ENCODE peak calls at places on chromosomes 3 and 15, in six cellular contexts. One of them, this sample, is unnamed.

GRCh38 chr15:47757331-47757730 is 40.0 kb downstream of the SEMA6D start:
- DNase-seq in foreskin fibroblast: no peak
- DNase-seq in astrocyte of the cerebellum: no peak
- DNase-seq in kidney epithelial cell: no peak
- DNase-seq in endothelial cell: no peak
- DNase-seq in sigmoid colon: no peak
- DNase-seq in this sample: no peak

GRCh38 chr3:46466273-46466672 is 1.6 kb upstream of the LTF start:
- DNase-seq in foreskin fibroblast: no peak
- DNase-seq in astrocyte of the cerebellum: no peak
- DNase-seq in kidney epithelial cell: no peak
- DNase-seq in endothelial cell: no peak
- DNase-seq in sigmoid colon: no peak
- DNase-seq in this sample: no peak

GRCh38 chr3:154334973-154335420 is 10.7 kb upstream of the DHX36 start:
- DNase-seq in foreskin fibroblast: peak; percentile 22
- DNase-seq in astrocyte of the cerebellum: peak; percentile 38
- DNase-seq in kidney epithelial cell: no peak
- DNase-seq in endothelial cell: no peak
- DNase-seq in sigmoid colon: no peak
- DNase-seq in this sample: no peak

GRCh38 chr15:101039461-101039860 is 120.3 kb downstream of the LRRK1 start:
- DNase-seq in foreskin fibroblast: no peak
- DNase-seq in astrocyte of the cerebellum: no peak
- DNase-seq in kidney epithelial cell: no peak
- DNase-seq in endothelial cell: no peak
- DNase-seq in sigmoid colon: no peak
- DNase-seq in this sample: no peak

GRCh38 chr15:89226359-89227221 is 5.2 kb upstream of the RLBP1 start:
- DNase-seq in foreskin fibroblast: no peak
- DNase-seq in astrocyte of the cerebellum: no peak
- DNase-seq in kidney epithelial cell: no peak
- DNase-seq in endothelial cell: no peak
- DNase-seq in sigmoid colon: no peak
- DNase-seq in this sample: no peak

GRCh38 chr3:11539218-11539617 is 104.5 kb downstream of the VGLL4 start:
- DNase-seq in foreskin fibroblast: no peak
- DNase-seq in astrocyte of the cerebellum: no peak
- DNase-seq in kidney epithelial cell: no peak
- DNase-seq in endothelial cell: no peak
- DNase-seq in sigmoid colon: no peak
- DNase-seq in this sample: no peak

GRCh38 chr15:100053476-100054121 is 288.2 kb downstream of the ADAMTS17 start:
- DNase-seq in foreskin fibroblast: no peak
- DNase-seq in astrocyte of the cerebellum: no peak
- DNase-seq in kidney epithelial cell: no peak
- DNase-seq in endothelial cell: no peak
- DNase-seq in sigmoid colon: no peak
- DNase-seq in this sample: no peak

GRCh38 chr3:177451277-177451880 is 254.1 kb upstream of the TBL1XR1 start:
- DNase-seq in foreskin fibroblast: no peak
- DNase-seq in astrocyte of the cerebellum: no peak
- DNase-seq in kidney epithelial cell: no peak
- DNase-seq in endothelial cell: no peak
- DNase-seq in sigmoid colon: no peak
- DNase-seq in this sample: no peak

GRCh38 chr3:195774917-195775316 is 36.8 kb downstream of the MUC4 start:
- DNase-seq in foreskin fibroblast: peak; percentile 16
- DNase-seq in astrocyte of the cerebellum: no peak
- DNase-seq in kidney epithelial cell: no peak
- DNase-seq in endothelial cell: peak; percentile 70
- DNase-seq in sigmoid colon: peak; percentile 76
- DNase-seq in this sample: no peak

GRCh38 chr3:28840976-28841376 is 439.9 kb upstream of the RBMS3 start:
- DNase-seq in foreskin fibroblast: no peak
- DNase-seq in astrocyte of the cerebellum: no peak
- DNase-seq in kidney epithelial cell: peak; percentile 52
- DNase-seq in endothelial cell: no peak
- DNase-seq in sigmoid colon: no peak
- DNase-seq in this sample: no peak

GRCh38 chr3:38969321-38970235 is 82.2 kb downstream of the SCN11A start:
- DNase-seq in foreskin fibroblast: no peak
- DNase-seq in astrocyte of the cerebellum: no peak
- DNase-seq in kidney epithelial cell: no peak
- DNase-seq in endothelial cell: no peak
- DNase-seq in sigmoid colon: no peak
- DNase-seq in this sample: no peak

GRCh38 chr15:83284563-83285283 is at the start of gene BNC1:
- DNase-seq in foreskin fibroblast: no peak
- DNase-seq in astrocyte of the cerebellum: no peak
- DNase-seq in kidney epithelial cell: no peak
- DNase-seq in endothelial cell: peak; percentile 37
- DNase-seq in sigmoid colon: no peak
- DNase-seq in this sample: no peak

GRCh38 chr3:126782554-126782953 is 78.5 kb downstream of the CHCHD6 start:
- DNase-seq in foreskin fibroblast: peak; percentile 91
- DNase-seq in astrocyte of the cerebellum: peak; percentile 68
- DNase-seq in kidney epithelial cell: peak; percentile 92
- DNase-seq in endothelial cell: no peak
- DNase-seq in sigmoid colon: no peak
- DNase-seq in this sample: peak; percentile 72

GRCh38 chr3:183809209-183809608 is 16.2 kb downstream of the MAP6D1 start:
- DNase-seq in foreskin fibroblast: no peak
- DNase-seq in astrocyte of the cerebellum: no peak
- DNase-seq in kidney epithelial cell: no peak
- DNase-seq in endothelial cell: no peak
- DNase-seq in sigmoid colon: no peak
- DNase-seq in this sample: no peak

GRCh38 chr3:71998995-71999673 is 214.2 kb upstream of the PROK2 start:
- DNase-seq in foreskin fibroblast: peak; percentile 98
- DNase-seq in astrocyte of the cerebellum: peak; percentile 4
- DNase-seq in kidney epithelial cell: peak; percentile 18
- DNase-seq in endothelial cell: no peak
- DNase-seq in sigmoid colon: no peak
- DNase-seq in this sample: peak; percentile 14

GRCh38 chr3:194298331-194299227 is 52.5 kb downstream of the CPN2 start:
- DNase-seq in foreskin fibroblast: no peak
- DNase-seq in astrocyte of the cerebellum: no peak
- DNase-seq in kidney epithelial cell: no peak
- DNase-seq in endothelial cell: no peak
- DNase-seq in sigmoid colon: peak; percentile 65
- DNase-seq in this sample: no peak

GRCh38 chr15:42549052-42549491 is 434 bp downstream of the HAUS2 start:
- DNase-seq in foreskin fibroblast: peak; percentile 3
- DNase-seq in astrocyte of the cerebellum: no peak
- DNase-seq in kidney epithelial cell: no peak
- DNase-seq in endothelial cell: no peak
- DNase-seq in sigmoid colon: no peak
- DNase-seq in this sample: no peak

GRCh38 chr3:10423171-10423882 is 82.1 kb downstream of the ATP2B2 start:
- DNase-seq in foreskin fibroblast: no peak
- DNase-seq in astrocyte of the cerebellum: no peak
- DNase-seq in kidney epithelial cell: no peak
- DNase-seq in endothelial cell: no peak
- DNase-seq in sigmoid colon: no peak
- DNase-seq in this sample: no peak

GRCh38 chr15:93168913-93169312 is 79.9 kb upstream of the RGMA start:
- DNase-seq in foreskin fibroblast: no peak
- DNase-seq in astrocyte of the cerebellum: peak; percentile 52
- DNase-seq in kidney epithelial cell: no peak
- DNase-seq in endothelial cell: no peak
- DNase-seq in sigmoid colon: no peak
- DNase-seq in this sample: no peak

GRCh38 chr3:188294823-188295487 is 141.0 kb downstream of the LPP start:
- DNase-seq in foreskin fibroblast: peak; percentile 93
- DNase-seq in astrocyte of the cerebellum: peak; percentile 91
- DNase-seq in kidney epithelial cell: peak; percentile 96
- DNase-seq in endothelial cell: no peak
- DNase-seq in sigmoid colon: no peak
- DNase-seq in this sample: peak; percentile 82

GRCh38 chr3:94360982-94361381 is 298.1 kb downstream of the NSUN3 start:
- DNase-seq in foreskin fibroblast: no peak
- DNase-seq in astrocyte of the cerebellum: peak; percentile 37
- DNase-seq in kidney epithelial cell: no peak
- DNase-seq in endothelial cell: no peak
- DNase-seq in sigmoid colon: peak; percentile 87
- DNase-seq in this sample: no peak

GRCh38 chr3:101038393-101038792 is 45.2 kb upstream of the ABI3BP start:
- DNase-seq in foreskin fibroblast: no peak
- DNase-seq in astrocyte of the cerebellum: no peak
- DNase-seq in kidney epithelial cell: no peak
- DNase-seq in endothelial cell: no peak
- DNase-seq in sigmoid colon: no peak
- DNase-seq in this sample: no peak

GRCh38 chr3:112682361-112682760 is 41.4 kb upstream of the CCDC80 start:
- DNase-seq in foreskin fibroblast: no peak
- DNase-seq in astrocyte of the cerebellum: no peak
- DNase-seq in kidney epithelial cell: no peak
- DNase-seq in endothelial cell: no peak
- DNase-seq in sigmoid colon: no peak
- DNase-seq in this sample: no peak

GRCh38 chr3:131075632-131076328 is 49.1 kb downstream of the NEK11 start:
- DNase-seq in foreskin fibroblast: no peak
- DNase-seq in astrocyte of the cerebellum: no peak
- DNase-seq in kidney epithelial cell: no peak
- DNase-seq in endothelial cell: no peak
- DNase-seq in sigmoid colon: no peak
- DNase-seq in this sample: no peak

GRCh38 chr15:74723754-74724334 is 1.5 kb downstream of the CYP1A1 start:
- DNase-seq in foreskin fibroblast: peak; percentile 14
- DNase-seq in astrocyte of the cerebellum: peak; percentile 15
- DNase-seq in kidney epithelial cell: peak; percentile 18
- DNase-seq in endothelial cell: peak; percentile 37
- DNase-seq in sigmoid colon: no peak
- DNase-seq in this sample: peak; percentile 5

GRCh38 chr15:89119489-89120478 is 31.5 kb downstream of the ABHD2 start:
- DNase-seq in foreskin fibroblast: no peak
- DNase-seq in astrocyte of the cerebellum: no peak
- DNase-seq in kidney epithelial cell: no peak
- DNase-seq in endothelial cell: no peak
- DNase-seq in sigmoid colon: no peak
- DNase-seq in this sample: no peak

GRCh38 chr3:147159141-147159540 is 247.2 kb downstream of the ZIC4 start:
- DNase-seq in foreskin fibroblast: no peak
- DNase-seq in astrocyte of the cerebellum: no peak
- DNase-seq in kidney epithelial cell: no peak
- DNase-seq in endothelial cell: no peak
- DNase-seq in sigmoid colon: no peak
- DNase-seq in this sample: no peak

DNA sequence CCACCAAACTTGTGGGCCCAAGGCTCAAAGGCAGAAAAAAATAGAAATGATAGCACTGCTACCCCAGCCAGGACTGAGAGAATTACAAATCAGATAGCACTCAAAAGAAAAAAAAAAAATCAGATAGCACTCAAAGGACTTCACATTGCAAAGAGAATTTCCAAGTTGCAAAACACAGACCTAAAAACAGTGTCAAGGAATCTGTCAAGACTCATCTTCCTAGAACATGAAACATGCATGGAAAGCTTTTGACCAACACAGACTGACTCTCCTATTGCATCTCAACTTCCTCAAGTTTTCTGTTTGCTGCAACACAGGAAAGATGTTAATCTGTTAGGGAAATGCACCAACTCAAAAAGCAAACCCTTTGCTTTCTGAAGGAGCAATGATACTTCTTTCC is 42.3 kb downstream of the RAB27A start:
- DNase-seq in foreskin fibroblast: no peak
- DNase-seq in astrocyte of the cerebellum: no peak
- DNase-seq in kidney epithelial cell: no peak
- DNase-seq in endothelial cell: no peak
- DNase-seq in sigmoid colon: no peak
- DNase-seq in this sample: no peak
- TF ChIP-seq CTCF in foreskin fibroblast: no peak
- TF ChIP-seq CTCF in astrocyte of the cerebellum: no peak
- TF ChIP-seq CTCF in kidney epithelial cell: no peak
- TF ChIP-seq CTCF in endothelial cell: no peak
- TF ChIP-seq CTCF in sigmoid colon: no peak
- TF ChIP-seq CTCF in this sample: no peak

GRCh38 chr15:53210653-53211052 is 420.5 kb upstream of the ONECUT1 start:
- DNase-seq in foreskin fibroblast: no peak
- DNase-seq in astrocyte of the cerebellum: no peak
- DNase-seq in kidney epithelial cell: no peak
- DNase-seq in endothelial cell: no peak
- DNase-seq in sigmoid colon: no peak
- DNase-seq in this sample: no peak
- TF ChIP-seq CTCF in foreskin fibroblast: no peak
- TF ChIP-seq CTCF in astrocyte of the cerebellum: no peak
- TF ChIP-seq CTCF in kidney epithelial cell: no peak
- TF ChIP-seq CTCF in endothelial cell: no peak
- TF ChIP-seq CTCF in sigmoid colon: no peak
- TF ChIP-seq CTCF in this sample: no peak

GRCh38 chr3:159252772-159253384 is 451.0 kb downstream of the MFSD1 start:
- DNase-seq in foreskin fibroblast: peak; percentile 54
- DNase-seq in astrocyte of the cerebellum: peak; percentile 50
- DNase-seq in kidney epithelial cell: no peak
- DNase-seq in endothelial cell: peak; percentile 15
- DNase-seq in sigmoid colon: no peak
- DNase-seq in this sample: peak; percentile 36
- TF ChIP-seq CTCF in foreskin fibroblast: peak; percentile 48
- TF ChIP-seq CTCF in astrocyte of the cerebellum: peak; percentile 58
- TF ChIP-seq CTCF in kidney epithelial cell: peak; percentile 68
- TF ChIP-seq CTCF in endothelial cell: peak; percentile 96
- TF ChIP-seq CTCF in sigmoid colon: peak; percentile 30
- TF ChIP-seq CTCF in this sample: peak; percentile 57

DNA sequence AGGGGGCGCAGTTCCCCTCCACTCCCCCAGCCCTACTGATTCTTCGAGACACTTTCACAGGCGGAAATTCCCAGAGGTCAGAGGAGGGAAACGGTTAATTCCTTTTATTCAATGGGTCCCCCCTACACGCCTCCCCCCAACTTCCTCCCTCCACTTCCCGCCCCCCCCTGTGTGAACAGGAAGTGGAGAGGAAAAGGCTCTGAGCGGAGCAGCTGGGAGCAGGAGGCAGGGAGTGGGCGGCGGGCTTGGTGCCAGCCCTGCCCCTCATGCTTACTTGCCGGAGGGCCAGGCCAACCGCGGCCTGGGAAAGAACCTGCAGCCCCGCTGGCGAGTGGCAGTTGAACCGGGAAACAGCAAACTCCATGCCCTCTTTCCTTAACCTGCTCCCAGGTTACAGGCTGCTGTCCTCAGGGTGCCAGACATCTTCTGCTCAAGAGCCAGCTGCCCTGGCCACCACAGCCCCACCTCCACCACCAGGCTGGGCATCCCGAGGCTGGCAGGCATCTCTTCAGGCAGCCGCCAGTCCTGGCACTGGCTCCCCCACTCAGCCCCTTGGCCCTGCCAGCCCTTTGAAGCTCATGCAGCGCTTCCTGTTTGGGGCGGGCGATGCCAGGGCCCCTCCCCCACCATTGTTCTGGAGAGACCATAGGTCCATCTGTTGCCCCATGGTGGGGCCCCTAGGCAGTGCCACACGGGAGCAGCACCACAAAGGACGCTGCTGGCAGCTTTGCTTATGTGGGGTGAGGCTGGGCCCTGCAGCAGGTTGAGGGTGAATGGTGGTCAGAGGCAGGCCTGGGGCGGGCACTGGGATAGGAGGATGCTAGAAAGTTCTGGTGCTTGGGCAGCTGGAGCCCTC is 12.9 kb downstream of the VPS18 start:
- DNase-seq in foreskin fibroblast: no peak
- DNase-seq in astrocyte of the cerebellum: no peak
- DNase-seq in kidney epithelial cell: no peak
- DNase-seq in endothelial cell: peak; percentile 75
- DNase-seq in sigmoid colon: no peak
- DNase-seq in this sample: no peak
- TF ChIP-seq CTCF in foreskin fibroblast: no peak
- TF ChIP-seq CTCF in astrocyte of the cerebellum: no peak
- TF ChIP-seq CTCF in kidney epithelial cell: peak; percentile 14
- TF ChIP-seq CTCF in endothelial cell: no peak
- TF ChIP-seq CTCF in sigmoid colon: no peak
- TF ChIP-seq CTCF in this sample: no peak

GRCh38 chr3:125202197-125202596 is 10.4 kb downstream of the SLC12A8 start:
- DNase-seq in foreskin fibroblast: no peak
- DNase-seq in astrocyte of the cerebellum: no peak
- DNase-seq in kidney epithelial cell: no peak
- DNase-seq in endothelial cell: no peak
- DNase-seq in sigmoid colon: no peak
- DNase-seq in this sample: no peak
- TF ChIP-seq CTCF in foreskin fibroblast: no peak
- TF ChIP-seq CTCF in astrocyte of the cerebellum: peak; percentile 17
- TF ChIP-seq CTCF in kidney epithelial cell: peak; percentile 11
- TF ChIP-seq CTCF in endothelial cell: no peak
- TF ChIP-seq CTCF in sigmoid colon: no peak
- TF ChIP-seq CTCF in this sample: no peak